ENCODE peak calls at places on chromosome 4, in nine cellular contexts. Y is mammary epithelial cell, X is fibroblast of lung, E is PC-3, Q is endothelial cell of umbilical vein, I is K562, N is HCT116, R is GM12878, F is HepG2. C is an unnamed sample.
A peak's percentile ranks its signal among the peaks of the same experiment; 100 is the strongest.

GRCh38 chr4:6308890-6309643 is 39.4 kb downstream of the WFS1 start:
- DNase-seq in N (no peak), X (no peak), I (no peak), F (peak; percentile 79), Q (peak; percentile 44), R (no peak), E (no peak), Y (no peak), C (no peak)

GRCh38 chr4:150348079-150348478 is 233.9 kb upstream of the MAB21L2 start:
- DNase-seq in I (no peak), E (peak; percentile 89), Y (peak; percentile 74), R (no peak), N (peak; percentile 41), F (no peak), X (peak; percentile 60), Q (peak; percentile 86), C (no peak)

GRCh38 chr4:87007345-87008181 is 72.8 kb downstream of the AFF1 start:
- DNase-seq in F (no peak), I (peak; percentile 56), Y (peak; percentile 47), X (peak; percentile 59), Q (peak; percentile 71), N (no peak), R (no peak), E (peak; percentile 33), C (no peak)

GRCh38 chr4:67929447-67929846 is 33.8 kb downstream of the TMPRSS11A start:
- DNase-seq in Y (peak; percentile 94), R (no peak), Q (no peak), X (no peak), F (no peak), N (peak; percentile 45), E (peak; percentile 94), I (no peak), C (no peak)

GRCh38 chr4:19614171-19614570 is 637.5 kb upstream of the SLIT2 start:
- DNase-seq in F (no peak), Q (no peak), R (no peak), X (no peak), I (no peak), N (no peak), E (no peak), Y (peak; percentile 32), C (no peak)

GRCh38 chr4:147362868-147363440 is 117.9 kb upstream of the EDNRA start:
- DNase-seq in N (no peak), R (no peak), F (no peak), I (no peak), Y (peak; percentile 59), Q (no peak), X (peak; percentile 96), E (peak; percentile 43), C (no peak)

GRCh38 chr4:185283723-185284122 is 74.3 kb downstream of the SNX25 start:
- DNase-seq in I (no peak), F (no peak), X (peak; percentile 62), N (no peak), R (no peak), Q (peak; percentile 73), Y (peak; percentile 32), E (peak; percentile 44), C (no peak)

GRCh38 chr4:153222790-153223417 is 18.7 kb downstream of the TRIM2 start:
- DNase-seq in N (no peak), R (no peak), X (peak; percentile 53), E (peak; percentile 28), F (no peak), Y (peak; percentile 41), Q (peak; percentile 69), I (no peak), C (no peak)

GRCh38 chr4:140154572-140154891 is 548 bp upstream of the MAML3 start:
- DNase-seq in N (no peak), I (no peak), Q (no peak), F (no peak), Y (no peak), E (no peak), X (no peak), R (no peak), C (no peak)

GRCh38 chr4:140152760-140153418 is 1.1 kb downstream of the MAML3 start:
- DNase-seq in X (peak; percentile 49), Y (peak; percentile 42), N (no peak), I (peak; percentile 16), E (peak; percentile 32), R (no peak), Q (peak; percentile 57), F (no peak), C (no peak)

GRCh38 chr4:140153744-140154571 is at the start of gene MAML3:
- DNase-seq in E (peak; percentile 87), R (no peak), F (peak; percentile 64), Q (peak; percentile 95), I (peak; percentile 80), N (peak; percentile 90), X (peak; percentile 98), Y (peak; percentile 95), C (no peak)

GRCh38 chr4:140152015-140152703 is 1.8 kb downstream of the MAML3 start:
- DNase-seq in X (no peak), Q (no peak), F (no peak), Y (no peak), I (peak; percentile 66), N (peak; percentile 46), E (peak; percentile 57), R (no peak), C (no peak)

DNA sequence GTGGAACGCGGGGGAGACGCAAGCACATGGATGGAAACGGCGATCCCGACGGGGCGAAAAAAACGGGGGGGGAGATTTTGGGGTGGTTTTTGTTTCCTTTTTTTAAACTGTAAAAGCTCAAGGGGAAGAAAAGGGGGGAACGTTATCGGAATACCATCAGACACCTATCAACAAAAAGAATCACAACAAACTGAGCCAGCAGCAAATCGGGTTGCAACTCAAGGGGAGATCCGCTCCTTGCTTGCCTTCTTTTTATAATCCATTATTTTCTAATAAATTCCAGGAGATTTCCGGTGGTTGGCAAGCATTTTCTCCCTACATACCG is 603 bp downstream of the MAML3 start:
- DNase-seq in X (no peak), R (no peak), N (no peak), E (no peak), F (no peak), I (no peak), Y (no peak), Q (no peak), C (no peak)
- TF ChIP-seq EZH2 in X (no peak), R (no peak), N (no peak), E (no peak), F (peak; percentile 86), I (no peak), Y (no peak), Q (no peak), C (no peak)

GRCh38 chr4:115973768-115974167 is 860.3 kb upstream of the NDST4 start:
- DNase-seq in Y (no peak), R (no peak), Q (no peak), N (no peak), I (no peak), X (no peak), F (no peak), E (no peak), C (no peak)
- H3K9ac ChIP-seq in Y (no peak overlapping the region), R (no peak overlapping the region), Q (no peak overlapping the region), N (no peak overlapping the region), I (no peak overlapping the region), X (no peak overlapping the region), F (no peak overlapping the region), E (no peak overlapping the region), C (no peak overlapping the region)

GRCh38 chr4:7890635-7891393 is 48.8 kb downstream of the AFAP1 start:
- DNase-seq in Q (peak; percentile 88), F (peak; percentile 56), Y (peak; percentile 80), I (no peak), E (peak; percentile 75), N (no peak), X (peak; percentile 80), R (no peak), C (peak; percentile 66)

GRCh38 chr4:7893539-7893938 is 46.1 kb downstream of the AFAP1 start:
- DNase-seq in I (no peak), Y (peak; percentile 57), F (no peak), N (no peak), E (no peak), R (no peak), X (no peak), Q (no peak), C (no peak)

GRCh38 chr4:7894677-7895181 is 44.9 kb downstream of the AFAP1 start:
- DNase-seq in R (no peak), Q (no peak), N (no peak), X (no peak), F (no peak), E (no peak), I (no peak), Y (no peak), C (no peak)

GRCh38 chr4:7894098-7894676 is 45.5 kb downstream of the AFAP1 start:
- DNase-seq in X (no peak), F (peak; percentile 19), R (no peak), N (no peak), Q (no peak), I (no peak), Y (peak; percentile 87), E (no peak), C (no peak)

GRCh38 chr4:7892212-7893019 is 47.2 kb downstream of the AFAP1 start:
- DNase-seq in Q (no peak), X (peak; percentile 98), I (no peak), N (no peak), F (no peak), E (no peak), R (no peak), Y (no peak), C (no peak)
- H3K9me3 ChIP-seq in Q (no peaks in the 10 kb centered on the region), X (no peaks in the 10 kb centered on the region), I (no peaks in the 10 kb centered on the region), N (peaks cover 23% of the 10 kb centered on the region), F (peaks cover 4% of the 10 kb centered on the region), E (no peaks in the 10 kb centered on the region), R (no peaks in the 10 kb centered on the region), Y (peaks cover 9% of the 10 kb centered on the region), C (no peaks in the 10 kb centered on the region)

DNA sequence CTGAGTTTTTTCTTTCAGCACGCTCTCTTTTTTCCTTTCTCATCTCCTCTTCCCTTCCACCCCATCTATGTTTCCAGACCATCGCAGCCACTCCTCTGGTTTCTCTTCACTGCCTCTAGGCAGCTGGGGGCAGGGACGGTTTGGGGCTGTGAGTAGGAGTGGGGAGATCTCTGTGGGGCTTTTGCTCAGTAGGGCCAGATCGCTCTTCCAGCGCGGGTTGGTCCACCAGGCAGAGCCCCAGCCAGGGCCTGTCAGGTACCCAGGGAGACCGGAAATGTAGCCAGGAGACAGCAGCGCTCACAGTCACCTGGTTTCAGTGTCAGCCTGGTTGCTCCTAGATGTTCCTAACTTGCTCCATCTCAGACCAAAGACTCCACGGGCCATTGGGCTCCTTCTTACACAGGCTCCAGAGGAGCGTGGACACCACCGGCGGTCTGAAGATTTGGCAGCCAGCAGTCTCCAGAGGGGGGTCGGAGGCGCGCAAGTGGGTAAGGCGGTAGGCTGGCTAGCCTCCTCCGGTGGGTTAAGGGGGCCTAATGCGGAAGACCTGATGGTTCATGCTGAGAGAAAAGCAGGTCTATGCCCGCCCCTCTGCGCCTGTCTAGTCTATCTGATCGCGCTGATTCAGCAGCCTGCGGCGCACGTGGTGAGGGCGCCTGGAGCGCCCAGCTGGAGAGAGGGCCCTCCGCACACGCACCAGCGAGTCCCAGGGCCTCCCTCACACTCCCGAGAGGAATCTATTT is 1.8 kb downstream of the FGF5 start:
- DNase-seq in Q (no peak), I (no peak), R (no peak), N (no peak), F (no peak), E (no peak), Y (peak; percentile 55), X (peak; percentile 67), C (no peak)
- TF ChIP-seq EZH2 in Q (no peak), I (no peak), R (no peak), N (no peak), F (no peak), E (no peak), Y (no peak), X (no peak), C (no peak)

C was measured in SK-N-MC.